ENCODE peak calls at places on chromosomes 13 and 19, in seven cellular contexts. B is Peyer's patch, U is esophagus squamous epithelium, Y is H9, G is left ventricle myocardium inferior, H is stomach, J is Karpas-422. O is an unnamed sample. For H3K27me3, the result is how much of the 10 kb centered on the place peaks cover.

GRCh38 chr19:12723643-12724426 is at the start of gene TNPO2:
- DNase-seq in B (peak), U (no peak), Y (peak), G (peak), H (peak), J (peak), O (peak)

GRCh38 chr19:18612772-18613588 is at the start of gene TMEM59L:
- DNase-seq in B (no peak), U (no peak), Y (no peak), G (no peak), H (no peak), J (no peak), O (no peak)

GRCh38 chr19:18594096-18594823 is 5.7 kb downstream of the REX1BD start:
- DNase-seq in B (peak), U (no peak), Y (peak), G (peak), H (peak), J (peak), O (peak)

GRCh38 chr19:17001603-17002183 is 24.9 kb downstream of the CPAMD8 start:
- DNase-seq in B (no peak), U (no peak), Y (no peak), G (no peak), H (no peak), J (no peak), O (no peak)

GRCh38 chr13:39616087-39616694 is 13.2 kb upstream of the LHFPL6 start:
- DNase-seq in B (no peak), U (no peak), Y (peak), G (no peak), H (no peak), J (peak), O (no peak)

GRCh38 chr13:80274643-80275042 is 66.3 kb downstream of the SPRY2 start:
- DNase-seq in B (no peak), U (no peak), Y (no peak), G (no peak), H (no peak), J (no peak), O (no peak)

GRCh38 chr19:4449022-4449825 is 8.4 kb downstream of the UBXN6 start:
- DNase-seq in B (no peak), U (no peak), Y (peak), G (peak), H (no peak), J (no peak), O (no peak)

GRCh38 chr19:10380311-10381102 is at the start of gene TYK2:
- DNase-seq in B (peak), U (peak), Y (peak), G (peak), H (peak), J (peak), O (peak)

GRCh38 chr13:74886496-74886895 is 595.5 kb downstream of the TBC1D4 start:
- DNase-seq in B (no peak), U (no peak), Y (no peak), G (no peak), H (no peak), J (no peak), O (no peak)

GRCh38 chr13:110226051-110226562 is 80.8 kb downstream of the COL4A1 start:
- DNase-seq in B (no peak), U (no peak), Y (no peak), G (no peak), H (no peak), J (no peak), O (no peak)

GRCh38 chr19:8585894-8586750 is 8.9 kb upstream of the MYO1F start:
- DNase-seq in B (peak), U (no peak), Y (peak), G (peak), H (peak), J (peak), O (peak)

GRCh38 chr19:11464333-11465265 is 16.2 kb downstream of the ELAVL3 start:
- DNase-seq in B (no peak), U (no peak), Y (no peak), G (no peak), H (no peak), J (no peak), O (no peak)

GRCh38 chr13:110644892-110645521 is 29.7 kb downstream of the NAXD start:
- DNase-seq in B (peak), U (no peak), Y (peak), G (peak), H (peak), J (peak), O (peak)

GRCh38 chr19:3346677-3347353 is 19.6 kb upstream of the NFIC start:
- DNase-seq in B (no peak), U (no peak), Y (no peak), G (peak), H (peak), J (no peak), O (peak)

GRCh38 chr19:45809643-45810159 is 5.4 kb downstream of the RSPH6A start:
- DNase-seq in B (peak), U (no peak), Y (peak), G (no peak), H (no peak), J (no peak), O (no peak)

GRCh38 chr13:94121686-94122085 is 357.8 kb downstream of the DCT start:
- DNase-seq in B (no peak), U (no peak), Y (no peak), G (no peak), H (no peak), J (no peak), O (no peak)

GRCh38 chr19:45637890-45638667 is 1.1 kb downstream of the EML2 start:
- DNase-seq in B (no peak), U (no peak), Y (peak), G (no peak), H (peak), J (no peak), O (no peak)

GRCh38 chr13:99988469-99989375 is 7.1 kb downstream of the ZIC2 start:
- DNase-seq in B (no peak), U (no peak), Y (peak), G (no peak), H (no peak), J (no peak), O (no peak)

GRCh38 chr19:52343548-52343947 is 7.5 kb downstream of the ZNF610 start:
- DNase-seq in B (no peak), U (no peak), Y (peak), G (peak), H (peak), J (peak), O (peak)

GRCh38 chr13:29676941-29677452 is 81.5 kb upstream of the SLC7A1 start:
- DNase-seq in B (peak), U (no peak), Y (no peak), G (no peak), H (no peak), J (no peak), O (no peak)

GRCh38 chr13:85441364-85441763 is 357.9 kb downstream of the SLITRK6 start:
- DNase-seq in B (no peak), U (no peak), Y (no peak), G (no peak), H (no peak), J (no peak), O (no peak)

GRCh38 chr13:111911141-111911720 is 155.7 kb upstream of the SOX1 start:
- DNase-seq in B (peak), U (no peak), Y (peak), G (no peak), H (no peak), J (no peak), O (peak)

GRCh38 chr13:106003651-106004050 is 531.8 kb downstream of the EFNB2 start:
- DNase-seq in B (no peak), U (no peak), Y (no peak), G (no peak), H (no peak), J (no peak), O (no peak)

GRCh38 chr19:2266183-2266993 is 10.2 kb upstream of the JSRP1 start:
- DNase-seq in B (peak), U (no peak), Y (no peak), G (peak), H (peak), J (peak), O (peak)

GRCh38 chr19:5337886-5338595 is 2.6 kb downstream of the PTPRS start:
- DNase-seq in B (no peak), U (no peak), Y (no peak), G (no peak), H (no peak), J (no peak), O (no peak)

GRCh38 chr19:36136975-36137686 is 2.7 kb upstream of the CAPNS1 start:
- DNase-seq in B (peak), U (no peak), Y (no peak), G (peak), H (peak), J (peak), O (peak)

GRCh38 chr13:110225007-110225406 is 82.0 kb downstream of the COL4A1 start:
- DNase-seq in B (no peak), U (no peak), Y (no peak), G (no peak), H (no peak), J (no peak), O (no peak)

GRCh38 chr13:111382877-111383276 is 62.4 kb downstream of the TEX29 start:
- DNase-seq in B (no peak), U (no peak), Y (peak), G (no peak), H (peak), J (no peak), O (no peak)

GRCh38 chr13:102443234-102443633 is 41.4 kb upstream of the FGF14 start:
- DNase-seq in B (no peak), U (no peak), Y (no peak), G (no peak), H (no peak), J (no peak), O (no peak)

GRCh38 chr13:102441085-102441484 is 39.2 kb upstream of the FGF14 start:
- DNase-seq in B (no peak), U (no peak), Y (no peak), G (no peak), H (no peak), J (no peak), O (no peak)

DNA sequence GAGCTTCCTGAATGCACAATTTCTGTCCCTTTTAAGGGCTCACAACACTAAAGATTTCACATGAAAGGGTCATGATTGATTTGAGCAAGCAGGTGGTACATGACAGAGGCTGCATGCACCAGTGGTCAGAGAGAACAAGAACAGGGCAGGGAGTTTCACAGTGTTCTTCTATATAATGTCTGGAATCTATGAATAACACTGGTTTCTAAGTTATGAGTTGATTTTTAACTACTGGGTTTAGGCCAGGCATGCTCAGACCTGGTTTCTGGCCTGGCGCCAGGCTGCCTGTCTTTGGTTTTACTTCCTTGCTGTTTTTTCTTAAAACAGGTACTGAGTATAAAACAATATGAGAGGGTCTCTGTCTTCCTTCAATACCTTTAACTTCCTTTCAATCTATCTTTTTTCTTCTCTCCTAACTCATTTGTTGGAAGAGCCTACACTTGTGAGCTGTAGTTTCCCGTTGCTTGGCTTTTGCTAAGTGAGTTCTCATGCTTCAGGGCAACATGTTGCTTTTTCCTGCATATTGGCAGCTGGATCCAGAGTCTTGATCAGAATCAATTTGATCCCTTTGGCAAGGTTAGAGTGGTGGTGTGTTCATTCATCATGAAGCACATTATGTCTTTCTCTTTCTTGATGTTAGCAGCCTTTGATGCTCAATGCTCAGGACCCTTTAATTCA is 38.5 kb upstream of the FGF14 start:
- DNase-seq in B (no peak), U (no peak), Y (no peak), G (no peak), H (peak), J (no peak), O (no peak)
- H3K27ac ChIP-seq in B (no peak), U (no peak), Y (no peak), G (no peak), H (no peak), J (no peak), O (no peak)

DNA sequence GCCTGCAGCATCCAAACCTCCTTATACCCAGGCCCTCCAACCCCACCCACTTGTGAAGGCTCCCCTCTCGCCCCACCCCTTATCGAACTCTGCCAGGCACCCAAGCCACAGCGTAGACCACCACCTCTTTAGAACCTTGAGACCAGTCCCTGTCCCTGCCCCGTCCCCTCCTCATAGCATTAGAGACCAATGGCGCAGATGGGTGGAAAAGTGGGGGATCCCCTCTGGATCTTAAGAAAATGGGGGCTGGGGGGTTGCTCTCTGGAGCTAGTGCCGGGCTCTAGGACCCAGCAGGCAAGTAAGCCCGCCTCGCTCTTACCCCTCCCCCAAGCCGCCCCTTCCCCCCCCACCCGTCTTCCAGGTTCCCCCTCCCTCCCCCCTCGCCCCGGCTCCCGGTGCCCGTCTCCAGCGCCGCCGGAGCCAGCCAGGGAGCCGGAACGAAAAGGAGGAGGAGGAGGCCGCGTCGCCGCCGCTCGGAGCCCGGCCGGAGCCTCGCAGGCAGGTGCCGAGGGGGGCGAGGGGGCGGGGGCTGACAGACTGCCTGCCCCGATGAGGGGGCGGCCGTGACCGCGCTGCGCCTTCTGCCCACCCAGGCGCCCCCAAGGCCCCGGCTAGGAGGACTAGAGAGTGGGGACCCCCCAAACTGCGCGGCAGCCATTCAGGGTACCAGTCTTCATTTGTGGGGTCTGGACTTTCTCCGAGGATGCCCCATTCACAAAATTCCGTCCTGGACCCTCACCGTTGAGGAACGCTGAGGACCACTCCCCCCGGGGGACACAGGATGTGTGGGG is at the start of gene SPRED3:
- DNase-seq in B (peak), U (no peak), Y (no peak), G (no peak), H (peak), J (no peak), O (no peak)
- H3K27me3 ChIP-seq in B (under half), U (under half), Y (under half), G (under half), H (under half), J (under half), O (under half)

GRCh38 chr19:39971380-39971841 is 446 bp downstream of the PSMC4 start:
- DNase-seq in B (no peak), U (no peak), Y (no peak), G (peak), H (peak), J (no peak), O (no peak)
- H3K27ac ChIP-seq in B (peak), U (peak), Y (no peak), G (peak), H (peak), J (no peak), O (peak)

GRCh38 chr19:40607898-40608621 is 6.9 kb downstream of the LTBP4 start:
- DNase-seq in B (peak), U (no peak), Y (no peak), G (no peak), H (no peak), J (no peak), O (no peak)
- H3K27me3 ChIP-seq in B (under half), U (under half), Y (under half), G (under half), H (under half), J (under half), O (under half)

GRCh38 chr19:30070970-30071632 is 129.1 kb downstream of the URI1 start:
- DNase-seq in B (peak), U (no peak), Y (no peak), G (peak), H (no peak), J (no peak), O (no peak)

GRCh38 chr19:30071871-30072270 is 129.8 kb downstream of the URI1 start:
- DNase-seq in B (peak), U (no peak), Y (no peak), G (no peak), H (no peak), J (no peak), O (no peak)

GRCh38 chr19:30068528-30069395 is 126.7 kb downstream of the URI1 start:
- DNase-seq in B (peak), U (no peak), Y (peak), G (no peak), H (peak), J (no peak), O (no peak)

GRCh38 chr19:30070198-30070969 is 128.3 kb downstream of the URI1 start:
- DNase-seq in B (peak), U (no peak), Y (peak), G (no peak), H (peak), J (no peak), O (no peak)

GRCh38 chr19:30069535-30070197 is 127.6 kb downstream of the URI1 start:
- DNase-seq in B (peak), U (no peak), Y (peak), G (no peak), H (peak), J (no peak), O (no peak)
- H3K27ac ChIP-seq in B (no peak), U (no peak), Y (no peak), G (no peak), H (no peak), J (no peak), O (no peak)

DNA sequence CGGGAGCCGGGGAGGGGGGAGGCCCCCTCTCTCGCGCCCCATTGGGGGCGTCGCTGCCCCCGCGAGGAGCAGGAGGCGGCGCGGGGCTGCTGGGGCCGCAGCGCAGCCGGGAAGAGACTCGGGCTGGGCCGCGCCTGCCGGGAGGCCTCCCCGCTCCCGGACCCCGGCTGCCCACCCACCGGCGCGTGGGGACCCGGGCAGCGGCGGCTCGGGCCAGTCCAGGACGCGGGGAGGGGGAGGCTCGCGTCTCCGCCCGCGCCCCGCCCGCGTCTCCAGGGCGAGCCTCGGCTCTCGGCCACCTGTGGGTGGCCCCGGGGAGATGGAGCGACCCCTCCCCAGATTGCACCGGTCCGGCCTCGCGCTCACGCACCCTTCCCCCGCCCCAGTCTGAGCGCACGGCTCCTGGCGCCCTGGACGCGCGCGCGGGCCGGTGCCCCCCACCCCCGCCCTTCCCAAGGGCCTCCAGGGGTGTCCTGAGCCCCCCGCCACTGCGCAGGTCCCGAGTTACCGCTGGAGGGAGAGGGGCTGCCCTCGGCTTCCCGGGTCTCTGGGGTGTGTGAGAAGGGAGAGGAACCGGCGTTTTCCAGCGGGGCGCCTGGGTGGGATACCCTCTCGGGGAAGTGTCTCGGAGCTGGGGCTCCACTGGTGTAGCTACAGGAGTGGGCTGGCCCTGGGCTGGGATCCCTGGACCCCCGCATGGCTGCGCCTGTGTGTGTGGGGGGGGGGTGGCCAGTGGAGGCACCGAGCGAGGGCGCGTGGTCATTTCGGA is 645 bp downstream of the PALM start:
- DNase-seq in B (no peak), U (no peak), Y (no peak), G (no peak), H (no peak), J (no peak), O (no peak)
- H3K27me3 ChIP-seq in B (under half), U (under half), Y (under half), G (under half), H (under half), J (under half), O (under half)